ENCODE peak calls at places on chromosomes 1 and 21, in four cellular contexts. I, C, E and T are unnamed samples.
A peak's percentile ranks its signal among the peaks of the same experiment; 100 is the strongest.

GRCh38 chr1:216194721-216195120 is 228.5 kb downstream of the USH2A start:
- DNase-seq in I (no peak), C (no peak), E (no peak), T (no peak)

GRCh38 chr1:46364612-46365011 is 24.0 kb downstream of the NSUN4 start:
- DNase-seq in I (peak; percentile 45), C (no peak), E (no peak), T (peak; percentile 42)

GRCh38 chr1:186960866-186961265 is 132.1 kb downstream of the PLA2G4A start:
- DNase-seq in I (peak; percentile 60), C (no peak), E (no peak), T (no peak)

GRCh38 chr1:162033445-162033844 is 9.8 kb upstream of the OLFML2B start:
- DNase-seq in I (no peak), C (no peak), E (no peak), T (no peak)

GRCh38 chr1:77857557-77857956 is 30.9 kb upstream of the NEXN start:
- DNase-seq in I (peak; percentile 57), C (no peak), E (no peak), T (peak; percentile 29)

GRCh38 chr1:31591425-31592093 is 15.2 kb downstream of the TINAGL1 start:
- DNase-seq in I (no peak), C (no peak), E (peak; percentile 88), T (peak; percentile 51)

GRCh38 chr1:184532199-184532598 is 145.4 kb downstream of the C1orf21 start:
- DNase-seq in I (no peak), C (no peak), E (no peak), T (no peak)

GRCh38 chr21:45534591-45535331 is 7.5 kb downstream of the SLC19A1 start:
- DNase-seq in I (no peak), C (no peak), E (no peak), T (no peak)

GRCh38 chr1:115211071-115211745 is 121.9 kb upstream of the TSPAN2 start:
- DNase-seq in I (no peak), C (no peak), E (no peak), T (no peak)

GRCh38 chr1:234599617-234600417 is 10.2 kb downstream of the IRF2BP2 start:
- DNase-seq in I (peak; percentile 82), C (peak; percentile 40), E (peak; percentile 74), T (peak; percentile 90)

GRCh38 chr1:93753766-93754763 is 72.4 kb upstream of the BCAR3 start:
- DNase-seq in I (peak; percentile 98), C (no peak), E (peak; percentile 94), T (peak; percentile 99)

GRCh38 chr1:109782514-109782913 is 18.8 kb upstream of the EPS8L3 start:
- DNase-seq in I (peak; percentile 59), C (no peak), E (no peak), T (no peak)

GRCh38 chr1:155127672-155128468 is at the start of gene EFNA1:
- DNase-seq in I (no peak), C (no peak), E (no peak), T (peak; percentile 42)

GRCh38 chr1:81228926-81229325 is 571.8 kb upstream of the ADGRL2 start:
- DNase-seq in I (no peak), C (no peak), E (no peak), T (no peak)

GRCh38 chr1:21851430-21852250 is 39.6 kb downstream of the LDLRAD2 start:
- DNase-seq in I (no peak), C (no peak), E (no peak), T (no peak)

GRCh38 chr1:175750366-175751111 is 7.1 kb upstream of the TNR start:
- DNase-seq in I (no peak), C (no peak), E (no peak), T (no peak)

GRCh38 chr1:168260393-168260792 is 20.3 kb upstream of the TBX19 start:
- DNase-seq in I (no peak), C (no peak), E (no peak), T (no peak)

GRCh38 chr1:201552941-201553341 is 14.0 kb downstream of the NAV1 start:
- DNase-seq in I (peak; percentile 76), C (no peak), E (peak; percentile 57), T (peak; percentile 74)

GRCh38 chr1:12294076-12294475 is 64.2 kb downstream of the VPS13D start:
- DNase-seq in I (peak; percentile 55), C (no peak), E (no peak), T (peak; percentile 25)

GRCh38 chr1:57424231-57425027 is 569 bp upstream of the DAB1 start:
- DNase-seq in I (peak; percentile 41), C (no peak), E (no peak), T (no peak)

GRCh38 chr1:16449666-16450065 is 9.1 kb downstream of the NECAP2 start:
- DNase-seq in I (no peak), C (no peak), E (no peak), T (no peak)

GRCh38 chr1:7457811-7458210 is 313.3 kb upstream of the VAMP3 start:
- DNase-seq in I (no peak), C (no peak), E (no peak), T (no peak)

GRCh38 chr1:107920578-107920977 is 44.4 kb downstream of the VAV3 start:
- DNase-seq in I (no peak), C (no peak), E (no peak), T (no peak)

GRCh38 chr1:10904396-10905358 is 107.8 kb upstream of the TARDBP start:
- DNase-seq in I (no peak), C (no peak), E (no peak), T (no peak)

GRCh38 chr1:74502432-74502831 is 10.0 kb downstream of the LRRC53 start:
- DNase-seq in I (peak; percentile 48), C (no peak), E (peak; percentile 49), T (peak; percentile 31)

GRCh38 chr1:15485534-15486091 is 9.7 kb downstream of the CELA2B start:
- DNase-seq in I (no peak), C (no peak), E (no peak), T (no peak)

GRCh38 chr1:209250970-209251636 is 332.4 kb upstream of the CAMK1G start:
- DNase-seq in I (no peak), C (no peak), E (peak; percentile 86), T (no peak)

GRCh38 chr1:33220701-33221384 is 35.4 kb upstream of the ZNF362 start:
- DNase-seq in I (no peak), C (no peak), E (no peak), T (no peak)

GRCh38 chr1:86731416-86731815 is 27.0 kb downstream of the SH3GLB1 start:
- DNase-seq in I (no peak), C (no peak), E (no peak), T (no peak)

GRCh38 chr1:100358210-100358609 is 5.9 kb downstream of the CDC14A start:
- DNase-seq in I (no peak), C (no peak), E (no peak), T (peak; percentile 42)

GRCh38 chr1:110185181-110185580 is 24.9 kb upstream of the KCNC4 start:
- DNase-seq in I (no peak), C (no peak), E (no peak), T (no peak)

GRCh38 chr1:24110642-24111263 is 1.2 kb downstream of the MYOM3 start:
- DNase-seq in I (no peak), C (no peak), E (no peak), T (no peak)

GRCh38 chr1:228096416-228097332 is 6.5 kb downstream of the C1orf35 start:
- DNase-seq in I (no peak), C (no peak), E (no peak), T (no peak)